ENCODE peak calls at places on chromosomes 4 and X, in six cellular contexts. C is GM23248; Z is left cardiac atrium; Y is glutamatergic neuron; N is A549; S is naive thymus-derived CD8-positive, alpha-beta T cell. J is an unnamed sample.

GRCh38 chr4:1351854-1352633 is 5.0 kb downstream of the UVSSA start:
- DNase-seq in S (peak), Z (peak), C (peak), N (peak), Y (peak), J (peak)

GRCh38 chr4:67779631-67780030 is 25.4 kb upstream of the GNRHR start:
- DNase-seq in N (no peak), Z (no peak), C (peak), Y (no peak), S (no peak), J (no peak)

GRCh38 chr4:142091691-142092182 is 455.4 kb downstream of the IL15 start:
- DNase-seq in S (no peak), C (peak), Y (no peak), Z (peak), N (peak), J (no peak)

GRCh38 chr4:107888237-107888636 is 43.1 kb upstream of the CYP2U1 start:
- DNase-seq in Y (no peak), N (peak), Z (no peak), C (no peak), S (no peak), J (no peak)

GRCh38 chrX:154607370-154607769 is 11.7 kb downstream of the CTAG1B start:
- DNase-seq in Z (no peak), S (no peak), C (no peak), N (no peak), Y (no peak), J (no peak)

GRCh38 chrX:19382500-19383145 is 38.9 kb downstream of the PDHA1 start:
- DNase-seq in Y (peak), C (peak), S (peak), Z (no peak), N (peak), J (peak)

GRCh38 chrX:41822917-41823316 is 98.9 kb downstream of the GPR82 start:
- DNase-seq in S (no peak), C (no peak), N (no peak), Y (no peak), Z (no peak), J (no peak)

GRCh38 chrX:40947276-40947675 is 138.0 kb upstream of the USP9X start:
- DNase-seq in C (peak), N (no peak), S (no peak), Z (no peak), Y (no peak), J (no peak)

GRCh38 chrX:10634681-10635161 is 14.3 kb upstream of the MID1 start:
- DNase-seq in C (peak), S (no peak), Z (no peak), N (peak), Y (no peak), J (no peak)

GRCh38 chr4:104915373-104915772 is 231.3 kb upstream of the TET2 start:
- DNase-seq in Z (no peak), N (no peak), C (no peak), S (no peak), Y (no peak), J (no peak)

GRCh38 chr4:109163493-109163892 is 139.0 kb downstream of the COL25A1 start:
- DNase-seq in Z (no peak), Y (no peak), C (no peak), N (no peak), S (no peak), J (no peak)

GRCh38 chr4:98516441-98517323 is 141.7 kb downstream of the TSPAN5 start:
- DNase-seq in Z (no peak), C (peak), S (no peak), Y (no peak), N (no peak), J (no peak)

GRCh38 chrX:43703211-43703791 is 47.2 kb downstream of the MAOA start:
- DNase-seq in Y (no peak), C (peak), S (no peak), N (peak), Z (no peak), J (no peak)

GRCh38 chr4:24949970-24950369 is 37.1 kb upstream of the CCDC149 start:
- DNase-seq in Y (no peak), Z (no peak), C (no peak), N (no peak), S (no peak), J (no peak)

GRCh38 chrX:12080265-12080664 is 58.0 kb upstream of the FRMPD4 start:
- DNase-seq in Y (no peak), S (no peak), Z (no peak), C (peak), N (peak), J (peak)

GRCh38 chrX:56530011-56530410 is 33.4 kb upstream of the UBQLN2 start:
- DNase-seq in Z (no peak), S (no peak), Y (no peak), C (no peak), N (no peak), J (no peak)

GRCh38 chr4:48974979-48975640 is 11.0 kb upstream of the CWH43 start:
- DNase-seq in N (no peak), Z (no peak), C (no peak), S (no peak), Y (no peak), J (no peak)

GRCh38 chrX:2387614-2388239 is 113.0 kb downstream of the DHRSX start:
- DNase-seq in N (no peak), Y (no peak), C (no peak), S (no peak), Z (no peak), J (no peak)